ENCODE peak calls at places on chromosomes 2 and 18, in four cellular contexts. M is T follicular helper cell, O is Daoy, S is AG20443. E is an unnamed sample.

GRCh38 chr2:238999290-238999741 is 151.4 kb downstream of the TWIST2 start:
- DNase-seq in M (no peak), O (no peak), S (no peak), E (no peak)

GRCh38 chr2:219175928-219176817 is 552 bp downstream of the CNPPD1 start:
- DNase-seq in M (peak), O (peak), S (peak), E (peak)

GRCh38 chr2:172052000-172052983 is 33.0 kb upstream of the DLX1 start:
- DNase-seq in M (no peak), O (peak), S (no peak), E (no peak)

GRCh38 chr2:120430957-120431356 is 85.0 kb downstream of the INHBB start:
- DNase-seq in M (no peak), O (no peak), S (no peak), E (no peak)

GRCh38 chr2:2663401-2664036 is 332.4 kb upstream of the MYT1L start:
- DNase-seq in M (no peak), O (peak), S (no peak), E (no peak)

GRCh38 chr18:8397034-8397433 is 212.2 kb upstream of the RAB12 start:
- DNase-seq in M (no peak), O (no peak), S (no peak), E (no peak)

GRCh38 chr18:23740105-23740830 is 51.0 kb downstream of the LAMA3 start:
- DNase-seq in M (no peak), O (peak), S (peak), E (no peak)

GRCh38 chr18:74589021-74589420 is 8.6 kb upstream of the ZNF407 start:
- DNase-seq in M (no peak), O (no peak), S (no peak), E (no peak)

E was measured in stimulated activated naive CD8-positive, alpha-beta T cell treated with anti-CD3 and anti-CD28 coated beads, Interleukin-15, Interleukin-2, amounts not matched to agents 100 U/mL and 50 U/mL, for 24 hours.